ENCODE peak calls at places on chromosome 9, in eight cellular contexts. W is neuronal stem cell, J is IMR-90, N is right cardiac atrium, Q is trophoblast cell, G is adrenal gland, M is fibroblast of lung, X is H9. V is an unnamed sample. For H3K27me3, the result is how much of the 10 kb centered on the place peaks cover.

GRCh38 chr9:79020266-79020665 is 551.5 kb upstream of the TLE4 start:
- DNase-seq in N (no peak), Q (no peak), W (no peak), J (no peak), G (no peak), X (no peak), M (no peak), V (no peak)

GRCh38 chr9:6645153-6646027 is at the start of gene GLDC:
- DNase-seq in G (peak), M (no peak), Q (peak), J (no peak), W (peak), N (peak), X (peak), V (no peak)

GRCh38 chr9:98091735-98092632 is 27.0 kb downstream of the TRIM14 start:
- DNase-seq in Q (peak), X (peak), J (peak), G (no peak), M (no peak), W (no peak), N (no peak), V (no peak)

GRCh38 chr9:33193818-33194217 is 26.7 kb upstream of the B4GALT1 start:
- DNase-seq in G (no peak), Q (peak), W (no peak), N (no peak), M (no peak), X (no peak), J (no peak), V (no peak)

GRCh38 chr9:2758162-2758950 is 41.0 kb downstream of the KCNV2 start:
- DNase-seq in X (no peak), G (no peak), J (no peak), M (no peak), N (no peak), W (no peak), Q (peak), V (no peak)

GRCh38 chr9:123488683-123489321 is 132.8 kb downstream of the CRB2 start:
- DNase-seq in X (no peak), W (no peak), Q (no peak), J (no peak), N (no peak), M (no peak), G (no peak), V (no peak)

GRCh38 chr9:104808030-104808614 is 44.2 kb downstream of the NIPSNAP3B start:
- DNase-seq in X (peak), N (no peak), W (no peak), Q (no peak), J (peak), G (no peak), M (peak), V (no peak)

GRCh38 chr9:125262217-125262991 is 778 bp downstream of the GAPVD1 start:
- DNase-seq in W (no peak), M (peak), N (no peak), G (no peak), J (no peak), X (no peak), Q (no peak), V (peak)

GRCh38 chr9:98950262-98950661 is 6.6 kb downstream of the COL15A1 start:
- DNase-seq in J (no peak), Q (no peak), N (no peak), M (no peak), W (no peak), G (no peak), X (no peak), V (no peak)

GRCh38 chr9:101580076-101580475 is 14.7 kb downstream of the PPP3R2 start:
- DNase-seq in W (no peak), J (no peak), M (no peak), N (peak), Q (no peak), X (no peak), G (peak), V (no peak)

GRCh38 chr9:80448996-80449395 is 877.2 kb downstream of the TLE4 start:
- DNase-seq in M (no peak), N (no peak), W (no peak), J (no peak), G (no peak), Q (no peak), X (no peak), V (no peak)

GRCh38 chr9:115328228-115328627 is 210.3 kb upstream of the TNC start:
- DNase-seq in G (peak), W (no peak), N (peak), X (no peak), Q (no peak), M (peak), J (peak), V (peak)

GRCh38 chr9:27590636-27591035 is 17.4 kb upstream of the C9orf72 start:
- DNase-seq in N (no peak), Q (peak), G (no peak), M (no peak), J (peak), W (no peak), X (no peak), V (no peak)

GRCh38 chr9:120626512-120626911 is 46.5 kb upstream of the CDK5RAP2 start:
- DNase-seq in G (no peak), J (no peak), W (no peak), Q (no peak), N (no peak), X (no peak), M (no peak), V (no peak)

GRCh38 chr9:29647451-29647850 is 2074.2 kb upstream of the C9orf72 start:
- DNase-seq in J (no peak), W (no peak), N (no peak), Q (no peak), G (no peak), M (no peak), X (no peak), V (no peak)

GRCh38 chr9:78808087-78808486 is 511.2 kb downstream of the PSAT1 start:
- DNase-seq in Q (no peak), J (no peak), G (no peak), W (no peak), N (no peak), X (no peak), M (no peak), V (no peak)

GRCh38 chr9:109162652-109163051 is 4.4 kb downstream of the FRRS1L start:
- DNase-seq in J (no peak), M (no peak), W (no peak), G (no peak), X (no peak), N (no peak), Q (no peak), V (no peak)

GRCh38 chr9:70902705-70903131 is 218.7 kb downstream of the TRPM3 start:
- DNase-seq in Q (peak), G (no peak), N (peak), W (no peak), J (peak), M (peak), X (no peak), V (no peak)

GRCh38 chr9:80842976-80843506 is 846.3 kb downstream of the TLE1 start:
- DNase-seq in W (no peak), J (no peak), X (no peak), Q (no peak), M (no peak), G (no peak), N (no peak), V (no peak)

GRCh38 chr9:79012561-79012960 is 559.2 kb upstream of the TLE4 start:
- DNase-seq in J (peak), M (peak), G (no peak), N (no peak), Q (peak), X (no peak), W (no peak), V (no peak)

GRCh38 chr9:137141976-137142936 is 3.3 kb downstream of the GRIN1 start:
- DNase-seq in X (no peak), G (no peak), Q (no peak), N (peak), J (no peak), W (no peak), M (no peak), V (no peak)
- H3K27me3 ChIP-seq in X (under half), G (half or more), Q (under half), N (under half), J (half or more), W (under half), M (under half), V (under half)

DNA sequence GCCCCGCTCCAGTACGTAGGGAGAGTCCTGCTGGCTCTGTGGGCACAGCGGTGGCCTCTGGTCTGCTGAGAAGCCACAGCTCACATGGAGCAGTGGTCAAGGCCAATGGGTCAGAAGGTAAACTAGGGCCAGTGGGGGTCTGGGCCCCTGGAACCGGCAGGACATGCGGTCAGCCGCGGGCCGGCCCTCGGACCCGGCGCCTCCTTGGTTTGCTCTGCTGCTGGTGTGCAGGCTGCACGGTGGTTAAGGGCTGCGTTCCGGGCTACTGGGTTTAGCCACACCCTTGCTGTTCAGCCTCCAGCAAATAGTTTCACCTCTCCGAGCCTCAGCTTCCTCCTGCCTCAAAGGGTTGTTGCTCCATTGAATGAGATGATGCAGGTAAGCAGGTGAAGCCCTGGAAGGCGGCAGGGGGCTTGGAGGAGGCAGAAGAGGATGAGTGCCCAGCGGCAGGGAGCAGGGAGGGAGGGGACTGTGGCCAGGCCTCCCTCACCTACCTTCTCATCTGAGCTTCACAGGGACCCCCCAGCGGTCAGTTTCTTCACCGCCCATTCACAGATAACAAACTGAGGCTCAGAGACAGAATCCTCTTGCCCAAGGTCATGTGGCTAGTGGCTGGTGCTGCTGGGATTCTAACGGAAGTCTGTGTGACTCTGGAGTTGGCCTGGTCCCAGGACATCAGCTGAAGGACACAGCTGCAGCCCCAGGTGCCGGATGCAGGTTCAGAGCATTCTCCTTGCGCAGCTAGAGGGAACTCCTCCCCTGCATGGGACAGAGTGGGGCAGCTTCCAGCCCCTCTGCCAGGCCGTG is 3.7 kb upstream of the COL5A1 start:
- DNase-seq in G (peak), Q (peak), N (peak), X (no peak), J (no peak), W (no peak), M (no peak), V (no peak)
- H3K27me3 ChIP-seq in G (under half), Q (under half), N (under half), X (under half), J (under half), W (under half), M (under half), V (under half)

DNA sequence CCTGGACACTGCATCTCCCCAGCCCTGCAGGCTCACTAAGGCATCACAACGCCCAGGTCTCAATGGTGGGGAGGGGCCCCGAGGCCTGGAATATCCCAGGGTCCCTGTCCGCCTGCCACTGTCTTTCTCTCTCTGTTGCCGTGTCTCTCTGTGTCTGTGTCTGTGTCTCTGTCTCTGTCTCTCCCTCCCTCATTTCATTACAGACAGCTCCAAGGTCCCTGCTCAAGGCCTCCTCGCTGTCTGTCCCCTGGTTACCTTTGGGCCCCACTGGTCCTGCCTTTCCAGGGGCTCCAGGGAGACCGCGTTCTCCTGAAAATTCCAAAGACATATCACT is 3.2 kb downstream of the FCN1 start:
- DNase-seq in J (no peak), X (no peak), M (no peak), G (peak), W (no peak), Q (no peak), N (no peak), V (no peak)
- H3K27me3 ChIP-seq in J (under half), X (under half), M (under half), G (under half), W (under half), Q (under half), N (under half), V (under half)

GRCh38 chr9:69175488-69175872 is 1.4 kb downstream of the TJP2 start:
- DNase-seq in M (peak), X (no peak), Q (no peak), G (no peak), W (no peak), J (no peak), N (no peak), V (no peak)
- H3K27me3 ChIP-seq in M (under half), X (under half), Q (under half), G (under half), W (under half), J (under half), N (under half), V (under half)

DNA sequence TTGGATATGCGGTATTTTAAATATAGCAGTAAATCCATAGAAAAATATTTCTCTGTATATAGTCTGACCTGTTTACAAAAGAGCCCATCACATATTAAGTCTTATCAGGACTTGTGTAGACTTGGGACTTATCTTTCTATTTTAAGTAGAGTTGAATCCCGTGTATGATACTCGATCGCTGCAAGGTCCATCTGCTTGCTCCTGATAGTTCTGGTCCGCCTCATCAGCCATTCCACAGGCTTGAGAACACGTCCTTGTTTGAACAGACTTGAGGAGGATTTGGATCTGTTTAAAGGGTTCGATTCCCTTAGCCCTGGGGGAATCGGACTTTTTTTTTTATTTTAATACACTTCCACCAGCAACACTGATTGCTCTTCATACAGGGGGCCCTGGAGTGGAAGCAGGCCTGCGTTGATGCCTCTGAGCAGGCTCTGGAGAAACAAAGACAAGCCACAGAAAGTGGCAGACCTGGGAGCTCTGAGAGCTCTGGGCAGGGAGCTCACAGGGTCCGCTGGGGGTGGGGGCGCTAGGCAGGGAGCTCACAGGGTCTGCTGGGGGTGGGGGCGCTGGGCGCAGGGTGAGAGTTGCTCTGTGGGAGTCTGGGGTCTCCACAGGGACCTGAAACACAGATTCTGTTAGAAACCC is 112.2 kb downstream of the MVB12B start:
- DNase-seq in W (no peak), M (no peak), X (no peak), N (no peak), Q (no peak), J (no peak), G (no peak), V (no peak)
- H3K27me3 ChIP-seq in W (under half), M (under half), X (under half), N (under half), Q (under half), J (under half), G (under half), V (under half)

GRCh38 chr9:19577411-19577810 is 168.6 kb downstream of the ACER2 start:
- DNase-seq in N (no peak), W (no peak), M (no peak), X (no peak), Q (no peak), J (no peak), G (no peak), V (no peak)
- H3K27me3 ChIP-seq in N (under half), W (under half), M (under half), X (under half), Q (under half), J (under half), G (under half), V (under half)

GRCh38 chr9:117114768-117115167 is 300.1 kb downstream of the ASTN2 start:
- DNase-seq in X (peak), M (no peak), G (no peak), N (no peak), W (no peak), J (no peak), Q (no peak), V (no peak)

GRCh38 chr9:117121331-117121730 is 293.5 kb downstream of the ASTN2 start:
- DNase-seq in J (no peak), Q (no peak), M (no peak), W (no peak), G (no peak), X (no peak), N (no peak), V (no peak)

GRCh38 chr9:117120061-117120460 is 294.8 kb downstream of the ASTN2 start:
- DNase-seq in J (no peak), M (no peak), W (no peak), Q (peak), X (no peak), N (no peak), G (no peak), V (no peak)

DNA sequence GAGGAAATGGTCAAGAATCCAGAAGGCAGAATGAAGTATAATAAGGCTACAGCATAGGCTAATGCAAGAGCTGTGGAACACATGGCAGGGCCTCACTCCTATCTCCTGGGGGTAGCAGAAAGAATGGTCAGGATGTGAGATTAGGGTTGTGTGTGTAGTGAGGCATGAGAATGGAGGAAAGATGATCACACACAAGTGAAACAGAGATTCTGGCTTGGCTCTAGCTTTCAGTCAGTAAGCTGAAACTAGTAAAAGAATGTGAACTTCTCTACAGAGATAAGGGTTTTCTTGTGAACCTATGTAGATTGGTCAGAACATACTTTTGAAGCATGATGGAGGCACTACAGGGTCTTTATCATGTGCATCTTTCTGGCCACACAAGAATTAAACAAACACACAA is 298.8 kb downstream of the ASTN2 start:
- DNase-seq in J (no peak), Q (peak), M (no peak), W (no peak), N (no peak), X (no peak), G (no peak), V (no peak)
- H3K27me3 ChIP-seq in J (under half), Q (under half), M (under half), W (under half), N (under half), X (under half), G (under half), V (under half)